ENCODE peak calls at places on chromosome 3, in ten cellular contexts. R is upper lobe of left lung; K is left ventricle myocardium inferior; I is choroid plexus epithelial cell; T is T follicular helper cell; U is psoas muscle; J is posterior cingulate gyrus; O is GM04503; Y is LHCN-M2; B is activated CD4-positive, alpha-beta T cell treated with anti-CD3 and anti-CD28 coated beads for 48 hours. Z is an unnamed sample.
A peak's percentile ranks its signal among the peaks of the same experiment; 100 is the strongest.

GRCh38 chr3:157065201-157065600 is 94.7 kb downstream of the CCNL1 start:
- DNase-seq in T (no peak), B (no peak), R (no peak), K (no peak), I (no peak), U (no peak), J (no peak), O (no peak), Y (no peak), Z (no peak)

GRCh38 chr3:13013994-13014754 is 59.1 kb downstream of the IQSEC1 start:
- DNase-seq in Y (no peak), T (no peak), R (no peak), J (no peak), O (no peak), B (peak; percentile 67), I (no peak), U (no peak), K (no peak), Z (no peak)

GRCh38 chr3:57078366-57079220 is 18.1 kb downstream of the SPATA12 start:
- DNase-seq in R (peak; percentile 89), T (no peak), U (peak; percentile 66), J (no peak), K (peak; percentile 36), B (peak; percentile 37), I (peak; percentile 86), O (peak; percentile 25), Y (peak; percentile 39), Z (peak; percentile 41)

GRCh38 chr3:8486945-8487344 is 14.7 kb upstream of the LMCD1 start:
- DNase-seq in R (no peak), U (no peak), O (no peak), I (peak; percentile 5), Y (no peak), T (no peak), B (no peak), J (no peak), K (no peak), Z (no peak)

GRCh38 chr3:12959838-12960378 is 113.3 kb downstream of the IQSEC1 start:
- DNase-seq in R (no peak), T (no peak), U (no peak), I (no peak), B (no peak), K (peak; percentile 69), O (no peak), J (no peak), Y (no peak), Z (peak; percentile 39)

GRCh38 chr3:192261135-192261534 is 466.2 kb downstream of the FGF12 start:
- DNase-seq in K (no peak), R (no peak), O (no peak), Y (no peak), B (no peak), I (no peak), J (no peak), T (no peak), U (no peak), Z (no peak)

GRCh38 chr3:120272294-120272693 is 12.7 kb downstream of the GPR156 start:
- DNase-seq in U (no peak), K (no peak), J (no peak), B (no peak), O (no peak), R (no peak), I (no peak), Y (peak; percentile 13), T (no peak), Z (no peak)

GRCh38 chr3:140905557-140905956 is 36.1 kb upstream of the SLC25A36 start:
- DNase-seq in B (no peak), U (no peak), R (no peak), T (no peak), O (no peak), I (no peak), Y (no peak), J (no peak), K (no peak), Z (no peak)

GRCh38 chr3:179146911-179147570 is 1.1 kb upstream of the PIK3CA start:
- DNase-seq in U (no peak), K (no peak), J (no peak), I (peak; percentile 83), O (no peak), B (peak; percentile 12), R (no peak), Y (peak; percentile 81), T (no peak), Z (peak; percentile 27)

GRCh38 chr3:167728176-167728575 is 6.5 kb downstream of the PDCD10 start:
- DNase-seq in I (peak; percentile 83), R (no peak), B (no peak), T (no peak), J (no peak), Y (peak; percentile 77), O (peak; percentile 39), K (no peak), U (no peak), Z (no peak)

GRCh38 chr3:109071349-109072142 is 46.4 kb downstream of the MORC1 start:
- DNase-seq in I (no peak), T (no peak), Y (no peak), R (no peak), K (no peak), U (no peak), J (no peak), B (no peak), O (no peak), Z (no peak)

GRCh38 chr3:184616416-184616815 is 54.8 kb downstream of the EPHB3 start:
- DNase-seq in U (no peak), I (no peak), R (no peak), T (no peak), B (no peak), Y (no peak), J (no peak), O (no peak), K (no peak), Z (no peak)

GRCh38 chr3:66639794-66640356 is 139.1 kb upstream of the LRIG1 start:
- DNase-seq in O (no peak), J (no peak), Y (no peak), R (no peak), T (no peak), B (no peak), I (peak; percentile 40), K (no peak), U (no peak), Z (no peak)

GRCh38 chr3:146222204-146223046 is 28.5 kb downstream of the PLSCR4 start:
- DNase-seq in J (no peak), U (no peak), O (no peak), I (peak; percentile 63), Y (no peak), R (no peak), K (no peak), B (no peak), T (no peak), Z (no peak)

GRCh38 chr3:158261371-158261991 is 151.6 kb downstream of the RSRC1 start:
- DNase-seq in I (peak; percentile 51), U (no peak), R (no peak), T (no peak), K (no peak), Y (no peak), J (no peak), O (no peak), B (no peak), Z (no peak)

GRCh38 chr3:188581365-188581764 is 427.4 kb downstream of the LPP start:
- DNase-seq in B (no peak), Y (no peak), T (no peak), O (no peak), U (no peak), J (no peak), I (no peak), R (no peak), K (no peak), Z (no peak)